ENCODE peak calls at places on chromosome 19, in ten cellular contexts. G is CD4-positive, alpha-beta T cell; C is heart left ventricle; U is fibroblast of lung; A is psoas muscle; N is ovary; K is transverse colon; M is lower lobe of right lung; E is right lobe of liver; Q is upper lobe of right lung. H is an unnamed sample.

GRCh38 chr19:31351212-31352193 is 2.3 kb upstream of the TSHZ3 start:
- DNase-seq in M (no peak), N (peak; percentile 65), A (no peak), E (no peak), U (peak; percentile 74), K (peak; percentile 31), Q (peak; percentile 73), C (peak; percentile 74), G (no peak), H (peak; percentile 47)

GRCh38 chr19:28876604-28877123 is 336.3 kb downstream of the UQCRFS1 start:
- DNase-seq in C (no peak), E (no peak), K (no peak), U (no peak), N (no peak), A (no peak), M (no peak), G (no peak), Q (no peak), H (no peak)

GRCh38 chr19:8306235-8307054 is 1.7 kb downstream of the CD320 start:
- DNase-seq in K (peak; percentile 59), N (peak; percentile 20), Q (peak; percentile 61), E (peak; percentile 69), M (peak; percentile 42), G (no peak), C (no peak), U (no peak), A (peak; percentile 45), H (no peak)

GRCh38 chr19:13429563-13429962 is 76.7 kb downstream of the CACNA1A start:
- DNase-seq in A (no peak), M (no peak), E (no peak), C (no peak), K (no peak), N (no peak), G (no peak), Q (no peak), U (peak; percentile 10), H (no peak)

GRCh38 chr19:51607920-51608562 is 22.2 kb downstream of the SIGLEC5 start:
- DNase-seq in U (peak; percentile 39), A (peak; percentile 81), C (peak; percentile 89), E (peak; percentile 67), M (peak; percentile 90), N (peak; percentile 59), K (peak; percentile 82), Q (peak; percentile 91), G (peak; percentile 43), H (peak; percentile 76)

GRCh38 chr19:13978721-13979191 is 26.4 kb downstream of the DCAF15 start:
- DNase-seq in A (no peak), E (no peak), M (no peak), C (no peak), K (no peak), U (no peak), G (no peak), Q (no peak), N (peak; percentile 51), H (no peak)

GRCh38 chr19:46984077-46985010 is 35.3 kb upstream of the NPAS1 start:
- DNase-seq in K (no peak), C (no peak), U (peak; percentile 75), A (peak; percentile 69), E (peak; percentile 85), G (no peak), M (no peak), Q (no peak), N (no peak), H (no peak)

GRCh38 chr19:29561601-29562000 is 35.8 kb downstream of the VSTM2B start:
- DNase-seq in N (no peak), K (no peak), U (no peak), G (no peak), E (no peak), M (no peak), Q (no peak), C (no peak), A (no peak), H (no peak)

GRCh38 chr19:49690656-49691242 is at the start of gene CPT1C:
- DNase-seq in K (peak; percentile 75), Q (peak; percentile 85), G (no peak), E (peak; percentile 69), M (peak; percentile 73), N (peak; percentile 89), U (peak; percentile 71), A (peak; percentile 79), C (peak; percentile 86), H (peak; percentile 82)

GRCh38 chr19:37468961-37469777 is at the start of gene ZNF570:
- DNase-seq in U (peak; percentile 89), M (peak; percentile 93), C (peak; percentile 95), K (peak; percentile 91), A (peak; percentile 95), E (peak; percentile 93), G (peak; percentile 86), N (peak; percentile 88), Q (peak; percentile 95), H (peak; percentile 91)

GRCh38 chr19:15286688-15287355 is 45.5 kb downstream of the BRD4 start:
- DNase-seq in N (no peak), G (no peak), C (no peak), Q (no peak), E (no peak), K (no peak), M (no peak), A (no peak), U (no peak), H (no peak)
- H3K27ac ChIP-seq in N (no peak overlapping the region), G (no peak overlapping the region), C (no peak overlapping the region), Q (no peak overlapping the region), E (no peak overlapping the region), K (no peak overlapping the region), M (no peak overlapping the region), A (no peak overlapping the region), U (no peak overlapping the region), H (no peak overlapping the region)

GRCh38 chr19:45879055-45879454 is 6.9 kb downstream of the IRF2BP1 start:
- DNase-seq in Q (no peak), G (no peak), M (no peak), N (no peak), A (no peak), C (no peak), E (no peak), K (no peak), U (no peak), H (no peak)
- TF ChIP-seq CTCF in Q (no peak), G (no peak), M (no peak), N (no peak), A (no peak), C (no peak), E (no peak), K (no peak), U (no peak), H (no peak)

GRCh38 chr19:4908311-4908710 is 990 bp upstream of the UHRF1 start:
- DNase-seq in A (no peak), G (no peak), K (no peak), E (no peak), Q (no peak), C (no peak), M (no peak), U (no peak), N (no peak), H (no peak)

GRCh38 chr19:4909172-4909896 is at the start of gene UHRF1:
- DNase-seq in G (no peak), C (no peak), E (no peak), Q (no peak), U (peak; percentile 35), N (no peak), K (peak; percentile 11), M (no peak), A (no peak), H (no peak)

GRCh38 chr19:4904481-4904880 is 1.8 kb upstream of the ARRDC5 start:
- DNase-seq in U (no peak), C (no peak), G (no peak), Q (no peak), K (peak; percentile 33), M (no peak), A (no peak), N (no peak), E (no peak), H (no peak)

GRCh38 chr19:4908781-4909171 is 525 bp upstream of the UHRF1 start:
- DNase-seq in A (no peak), N (no peak), M (no peak), E (no peak), U (no peak), G (no peak), Q (no peak), K (no peak), C (no peak), H (no peak)

GRCh38 chr19:4906963-4907362 is 2.3 kb upstream of the UHRF1 start:
- DNase-seq in K (no peak), U (no peak), G (no peak), E (no peak), N (no peak), C (no peak), A (no peak), Q (no peak), M (no peak), H (no peak)
- H3K27ac ChIP-seq in K (no peak overlapping the region), U (no peak overlapping the region), G (no peak overlapping the region), E (no peak overlapping the region), N (no peak overlapping the region), C (no peak overlapping the region), A (no peak overlapping the region), Q (no peak overlapping the region), M (no peak overlapping the region), H (no peak overlapping the region)

DNA sequence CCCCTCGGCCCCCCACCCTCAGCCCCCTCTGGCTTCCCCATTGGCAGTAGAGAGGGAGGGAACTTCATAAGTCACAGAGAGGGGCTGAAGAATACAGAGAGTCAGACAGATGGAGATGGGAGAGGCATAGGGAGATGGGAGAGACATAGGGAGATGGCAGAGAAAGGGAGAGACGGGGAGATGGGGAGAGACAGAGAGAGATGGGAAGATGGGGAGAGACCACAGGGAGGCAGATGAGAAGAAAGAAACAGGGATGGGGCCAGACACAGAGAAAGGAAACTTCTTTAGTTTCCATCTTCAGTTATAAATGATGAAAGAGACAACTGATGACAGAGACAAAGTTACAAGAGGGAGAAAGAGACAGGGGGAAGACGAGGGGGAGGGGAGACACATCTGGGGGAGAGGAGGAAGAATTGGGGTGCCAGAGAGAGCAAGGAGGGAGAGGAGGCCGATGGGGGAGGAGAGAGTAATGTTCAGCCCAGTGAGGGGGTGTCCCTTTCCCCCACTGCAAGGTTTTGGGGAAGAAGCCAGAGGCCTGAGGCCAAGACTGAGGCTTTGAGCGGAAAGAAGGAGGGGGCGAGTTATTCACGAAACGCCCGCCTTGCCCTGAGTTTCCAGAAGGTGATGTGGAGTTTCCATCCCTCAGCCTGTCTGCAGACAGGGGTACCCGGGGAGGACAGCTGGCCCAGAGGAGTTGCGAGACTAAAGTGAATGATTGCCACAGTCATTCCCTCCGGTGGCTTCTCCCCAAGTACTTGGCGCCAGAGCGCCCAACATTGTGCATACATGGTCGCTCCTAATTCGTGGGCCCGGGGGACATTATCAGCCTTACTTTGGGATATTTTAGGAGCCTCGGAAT is 692 bp upstream of the PPAN start:
- DNase-seq in G (no peak), C (no peak), Q (no peak), E (no peak), U (no peak), M (no peak), N (peak; percentile 36), A (no peak), K (peak; percentile 22), H (no peak)
- TF ChIP-seq CTCF in G (no peak), C (no peak), Q (no peak), E (no peak), U (no peak), M (no peak), N (no peak), A (no peak), K (no peak), H (no peak)

H was measured in heart right ventricle.